ENCODE peak calls at places on chromosomes 13 and 19, in four cellular contexts. Y is GM10248, O is ACHN, G is DMS153. H is an unnamed sample.

GRCh38 chr13:94073006-94073744 is 406.3 kb downstream of the DCT start:
- DNase-seq in Y (no peak), O (peak), G (peak), H (no peak)

GRCh38 chr13:28602580-28602979 is 56.4 kb upstream of the POMP start:
- DNase-seq in Y (no peak), O (no peak), G (no peak), H (no peak)

GRCh38 chr19:17997969-17998826 is 9.8 kb upstream of the ARRDC2 start:
- DNase-seq in Y (no peak), O (peak), G (peak), H (no peak)

GRCh38 chr13:109971745-109972090 is 185.3 kb upstream of the IRS2 start:
- DNase-seq in Y (no peak), O (no peak), G (no peak), H (no peak)

GRCh38 chr13:44300895-44301638 is 72.6 kb upstream of the SERP2 start:
- DNase-seq in Y (peak), O (peak), G (peak), H (peak)

GRCh38 chr13:107545946-107546502 is 669.3 kb downstream of the LIG4 start:
- DNase-seq in Y (no peak), O (no peak), G (peak), H (no peak)

GRCh38 chr19:53808710-53809125 is 15.4 kb downstream of the NLRP12 start:
- DNase-seq in Y (no peak), O (no peak), G (no peak), H (no peak)

GRCh38 chr13:96781141-96781540 is 213.1 kb downstream of the OXGR1 start:
- DNase-seq in Y (no peak), O (no peak), G (no peak), H (no peak)

GRCh38 chr19:1315470-1316166 is 29.9 kb downstream of the EFNA2 start:
- DNase-seq in Y (peak), O (peak), G (no peak), H (peak)

GRCh38 chr13:85266331-85266730 is 532.9 kb downstream of the SLITRK6 start:
- DNase-seq in Y (no peak), O (no peak), G (peak), H (no peak)

GRCh38 chr13:106919093-106919492 is 351.2 kb upstream of the ARGLU1 start:
- DNase-seq in Y (peak), O (no peak), G (no peak), H (no peak)

GRCh38 chr13:78152415-78152814 is 233.8 kb upstream of the EDNRB start:
- DNase-seq in Y (no peak), O (no peak), G (no peak), H (no peak)

GRCh38 chr19:51441410-51442390 is 16.6 kb downstream of the SIGLEC8 start:
- DNase-seq in Y (peak), O (no peak), G (no peak), H (no peak)

GRCh38 chr19:53969366-53969765 is 6.6 kb downstream of the CACNG8 start:
- DNase-seq in Y (no peak), O (no peak), G (no peak), H (no peak)

H was measured in cerebellar nuclear complex.